ENCODE peak calls at places on chromosomes 5 and 9, in five cellular contexts. V, X, B, Y and R are unnamed samples.

GRCh38 chr5:115333164-115333563 is 36.7 kb upstream of the CCDC112 start:
- DNase-seq in Y (no peak), B (no peak), X (no peak), V (no peak), R (no peak)

GRCh38 chr5:128304121-128304520 is 220.6 kb downstream of the SLC12A2 start:
- DNase-seq in Y (no peak), X (peak; percentile 49), B (no peak), V (peak; percentile 33), R (no peak)

GRCh38 chr9:127608104-127608966 is 3.7 kb upstream of the STXBP1 start:
- DNase-seq in V (peak; percentile 71), X (peak; percentile 94), Y (peak; percentile 76), B (peak; percentile 84), R (peak; percentile 84)

GRCh38 chr5:125023673-125024072 is 277.2 kb upstream of the ZNF608 start:
- DNase-seq in X (no peak), B (no peak), Y (no peak), V (no peak), R (no peak)

GRCh38 chr5:98773214-98773463 is 324 bp upstream of the RGMB start:
- DNase-seq in V (no peak), B (no peak), Y (no peak), X (no peak), R (no peak)

GRCh38 chr9:134299883-134300282 is 26.4 kb upstream of the RXRA start:
- DNase-seq in B (peak; percentile 4), V (peak; percentile 72), Y (no peak), X (no peak), R (no peak)

GRCh38 chr5:1552469-1553255 is 28.9 kb upstream of the LPCAT1 start:
- DNase-seq in X (no peak), Y (peak; percentile 22), B (no peak), V (peak; percentile 53), R (peak; percentile 48)

GRCh38 chr5:10936081-10936480 is 175.0 kb upstream of the DAP start:
- DNase-seq in V (no peak), B (no peak), Y (no peak), X (no peak), R (no peak)

GRCh38 chr5:302951-303350 is 18.6 kb upstream of the AHRR start:
- DNase-seq in X (no peak), B (no peak), Y (no peak), V (no peak), R (no peak)

GRCh38 chr5:14218897-14219573 is 75.9 kb downstream of the TRIO start:
- DNase-seq in V (no peak), Y (no peak), X (no peak), B (no peak), R (no peak)

GRCh38 chr9:38622083-38622674 is 1.8 kb upstream of the ANKRD18A start:
- DNase-seq in X (peak; percentile 23), B (peak; percentile 56), V (no peak), Y (peak; percentile 52), R (peak; percentile 72)

GRCh38 chr9:116855881-116856662 is 169.0 kb downstream of the TRIM32 start:
- DNase-seq in X (no peak), Y (no peak), V (no peak), B (no peak), R (no peak)

GRCh38 chr5:82149434-82149833 is 128.7 kb downstream of the RPS23 start:
- DNase-seq in X (no peak), Y (no peak), B (no peak), V (no peak), R (no peak)

GRCh38 chr5:133910596-133910995 is 57.8 kb downstream of the C5orf15 start:
- DNase-seq in B (no peak), Y (no peak), V (no peak), X (peak; percentile 84), R (no peak)

GRCh38 chr9:2017459-2018161 is 2.5 kb downstream of the SMARCA2 start:
- DNase-seq in Y (peak; percentile 75), B (peak; percentile 74), V (peak; percentile 74), X (peak; percentile 63), R (peak; percentile 85)

GRCh38 chr5:65022932-65023331 is 254.2 kb downstream of the CWC27 start:
- DNase-seq in Y (no peak), V (no peak), X (no peak), B (no peak), R (no peak)

GRCh38 chr5:83475540-83476469 is 4.3 kb downstream of the VCAN start:
- DNase-seq in B (no peak), V (no peak), Y (no peak), X (no peak), R (no peak)

GRCh38 chr5:83474170-83474796 is 2.7 kb downstream of the VCAN start:
- DNase-seq in Y (peak; percentile 61), B (peak; percentile 71), V (peak; percentile 59), X (peak; percentile 94), R (peak; percentile 88)

GRCh38 chr5:83473344-83474169 is 2.0 kb downstream of the VCAN start:
- DNase-seq in Y (peak; percentile 74), X (peak; percentile 96), B (peak; percentile 69), V (peak; percentile 83), R (peak; percentile 96)

GRCh38 chr5:83476470-83476817 is 4.9 kb downstream of the VCAN start:
- DNase-seq in V (no peak), B (no peak), Y (no peak), X (no peak), R (no peak)

GRCh38 chr5:83474986-83475385 is 3.4 kb downstream of the VCAN start:
- DNase-seq in B (no peak), X (peak; percentile 23), Y (no peak), V (no peak), R (peak; percentile 28)
- H3K4me1 ChIP-seq in B (no peaks in the 10 kb centered on the region), X (peaks cover 30% of the 10 kb centered on the region), Y (no peaks in the 10 kb centered on the region), V (no peaks in the 10 kb centered on the region), R (peaks cover 11% of the 10 kb centered on the region)

GRCh38 chr9:120578614-120579013 is 1.4 kb downstream of the CDK5RAP2 start:
- DNase-seq in B (no peak), V (no peak), Y (no peak), X (no peak), R (no peak)

GRCh38 chr9:120583958-120584369 is 4.0 kb upstream of the CDK5RAP2 start:
- DNase-seq in X (no peak), B (no peak), V (no peak), Y (peak; percentile 28), R (peak; percentile 45)

GRCh38 chr9:120579750-120580590 is at the start of gene CDK5RAP2:
- DNase-seq in V (peak; percentile 96), B (peak; percentile 94), Y (peak; percentile 95), X (peak; percentile 97), R (peak; percentile 97)

GRCh38 chr9:120580591-120580896 is 577 bp upstream of the CDK5RAP2 start:
- DNase-seq in Y (no peak), B (no peak), X (no peak), V (no peak), R (no peak)

DNA sequence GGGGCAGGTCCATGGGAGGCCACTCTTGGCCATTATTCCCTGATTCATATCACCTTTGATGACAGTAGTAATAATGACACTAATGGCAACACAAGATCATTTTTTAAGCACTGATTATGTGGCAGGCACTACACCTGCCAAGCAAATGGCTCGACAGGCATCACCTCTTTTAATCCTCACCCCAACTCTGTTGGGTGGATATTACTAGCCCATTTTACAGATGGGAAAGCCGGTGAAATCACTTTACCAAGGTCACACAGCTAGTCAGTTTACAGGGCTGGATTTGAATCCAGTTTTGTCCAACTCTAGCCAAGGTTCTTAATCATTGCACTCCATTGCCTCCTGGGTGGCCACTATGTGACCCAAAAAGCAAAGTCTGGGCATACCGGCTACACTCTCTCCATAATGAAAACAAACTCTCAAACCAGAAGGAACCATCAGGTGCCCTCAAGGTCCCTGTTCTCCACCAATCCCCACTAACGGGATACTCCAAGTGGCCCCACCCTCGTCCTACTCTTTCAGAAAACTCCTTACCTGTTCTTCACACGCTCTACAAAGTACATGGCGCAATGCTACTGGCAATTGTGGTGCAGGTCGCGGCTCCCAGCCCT is 723 bp downstream of the CDK5RAP2 start:
- DNase-seq in Y (peak; percentile 31), X (no peak), V (peak; percentile 59), B (no peak), R (no peak)
- H3K27ac ChIP-seq in Y (no peak overlapping the region), X (peak overlapping the region; percentile 75), V (peak overlapping the region; percentile 63), B (no peak overlapping the region), R (peak overlapping the region; percentile 73)

DNA sequence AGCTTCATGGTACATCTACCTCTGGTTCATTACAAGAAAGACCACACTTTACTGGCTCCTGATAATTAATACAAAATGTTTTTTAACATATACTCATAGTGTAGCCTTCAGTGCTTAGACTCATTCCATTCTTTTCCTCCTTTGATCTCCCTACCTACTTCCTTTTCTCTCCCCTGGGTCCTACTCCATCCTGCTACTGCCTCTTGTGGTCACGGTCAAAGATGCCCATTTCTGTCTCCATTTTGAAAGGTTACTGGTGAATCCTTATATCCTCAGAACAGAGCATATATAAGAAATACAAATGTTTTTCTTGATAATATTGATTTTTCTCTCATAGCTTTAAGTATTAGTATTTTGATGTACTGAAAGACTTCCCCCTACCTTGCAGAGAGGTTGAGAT is 375.9 kb downstream of the ARRDC3 start:
- DNase-seq in X (no peak), V (no peak), Y (no peak), B (no peak), R (no peak)
- TF ChIP-seq CTCF in X (no peak), V (no peak), Y (no peak), B (no peak), R (no peak)

GRCh38 chr9:131402738-131403492 is 9.0 kb downstream of the PRRC2B start:
- DNase-seq in V (peak; percentile 84), B (peak; percentile 82), Y (peak; percentile 81), X (no peak), R (peak; percentile 91)
- H3K4me1 ChIP-seq in V (peaks cover 63% of the 10 kb centered on the region), B (peaks cover 63% of the 10 kb centered on the region), Y (peaks cover 41% of the 10 kb centered on the region), X (peaks cover 68% of the 10 kb centered on the region), R (peaks cover 79% of the 10 kb centered on the region)

DNA sequence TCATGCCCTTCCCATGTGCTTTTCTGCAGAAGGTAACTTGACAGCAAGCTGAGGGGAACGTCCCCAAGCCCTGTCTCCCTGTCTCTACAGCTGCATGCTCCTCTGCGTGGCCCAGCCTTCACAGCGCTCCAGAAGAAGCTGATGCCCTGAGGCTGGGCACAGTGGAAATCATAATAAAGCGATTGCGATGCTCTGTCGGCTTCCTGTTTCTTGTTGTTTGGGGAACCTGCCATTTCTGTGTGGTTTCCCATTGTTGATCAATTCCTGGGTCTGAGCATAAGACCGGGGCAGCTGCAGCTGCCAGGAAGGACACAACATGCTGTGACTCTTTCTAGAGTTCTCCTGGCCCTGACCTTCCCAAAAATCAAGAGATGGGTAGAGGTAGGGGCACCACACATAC is 7.2 kb upstream of the DNAJB5 start:
- DNase-seq in B (no peak), Y (no peak), V (no peak), X (no peak), R (no peak)
- H3K27ac ChIP-seq in B (no peak overlapping the region), Y (no peak overlapping the region), V (no peak overlapping the region), X (no peak overlapping the region), R (no peak overlapping the region)

GRCh38 chr9:37034320-37034937 is 361 bp upstream of the PAX5 start:
- DNase-seq in X (peak; percentile 56), V (no peak), Y (peak; percentile 32), B (no peak), R (peak; percentile 18)
- TF ChIP-seq CTCF in X (no peak), V (no peak), Y (no peak), B (no peak), R (no peak)